ENCODE peak calls at places on chromosomes 12 and 14, in five cellular contexts. W is activated naive CD4-positive, alpha-beta T cell; P is lower leg skin; M is stimulated activated CD4-positive, alpha-beta T cell treated with anti-CD3 and anti-CD28 coated beads, Interleukin-4, amount 100 ng/mL, for 24 hours; A is cardiac muscle cell. C is an unnamed sample.

GRCh38 chr12:118553856-118554504 is 177.6 kb downstream of the SUDS3 start:
- DNase-seq in M (no peak), P (no peak), A (no peak), W (no peak), C (no peak)

GRCh38 chr12:22993639-22994038 is 368.7 kb downstream of the ETNK1 start:
- DNase-seq in M (no peak), P (no peak), A (no peak), W (no peak), C (no peak)

GRCh38 chr14:34733245-34733644 is 18.9 kb upstream of the CFL2 start:
- DNase-seq in M (no peak), W (no peak), P (no peak), A (no peak), C (no peak)

GRCh38 chr12:113359939-113360748 is 1.8 kb downstream of the PLBD2 start:
- DNase-seq in P (no peak), M (no peak), W (no peak), A (no peak), C (no peak)

GRCh38 chr12:41184864-41185263 is 3.3 kb upstream of the PDZRN4 start:
- DNase-seq in W (no peak), A (no peak), M (no peak), P (no peak), C (no peak)

GRCh38 chr12:102095677-102096263 is 24.1 kb downstream of the NUP37 start:
- DNase-seq in M (no peak), A (peak; percentile 15), W (no peak), P (no peak), C (no peak)

GRCh38 chr12:98073610-98074009 is 441.8 kb upstream of the TMPO start:
- DNase-seq in P (no peak), M (no peak), A (no peak), W (no peak), C (no peak)

GRCh38 chr12:75834591-75834990 is 197.0 kb downstream of the PHLDA1 start:
- DNase-seq in W (no peak), A (no peak), P (no peak), M (no peak), C (no peak)

GRCh38 chr14:67510836-67511235 is 22.3 kb upstream of the PLEKHH1 start:
- DNase-seq in W (no peak), A (no peak), P (no peak), M (no peak), C (no peak)

GRCh38 chr12:57377103-57377840 is 53.6 kb downstream of the R3HDM2 start:
- DNase-seq in W (no peak), P (no peak), A (no peak), M (no peak), C (no peak)

GRCh38 chr12:130014485-130014807 is 110.6 kb upstream of the TMEM132D start:
- DNase-seq in A (peak; percentile 43), W (no peak), M (no peak), P (no peak), C (no peak)

GRCh38 chr14:53273671-53274072 is 120.5 kb upstream of the DDHD1 start:
- DNase-seq in A (no peak), P (no peak), M (no peak), W (no peak), C (no peak)